ENCODE peak calls at places on chromosomes 12 and 14, in nine cellular contexts. R is HCT116, P is keratinocyte, E is body of pancreas, C is A549, X is SK-N-SH, L is neural progenitor cell, F is AG04450, S is testis. Y is an unnamed sample. For H3K9me3, the result is how much of the 10 kb centered on the place peaks cover.

GRCh38 chr14:37711499-37712475 is 116.4 kb downstream of the TTC6 start:
- DNase-seq in R (no peak), P (no peak), E (no peak), C (no peak), X (no peak), L (no peak), F (no peak), S (no peak), Y (no peak)

GRCh38 chr12:49533331-49533730 is 5.5 kb upstream of the KCNH3 start:
- DNase-seq in R (no peak), P (no peak), E (no peak), C (no peak), X (no peak), L (no peak), F (no peak), S (no peak), Y (no peak)

GRCh38 chr14:64671591-64671990 is 32.6 kb upstream of the PLEKHG3 start:
- DNase-seq in R (peak), P (no peak), E (peak), C (peak), X (peak), L (peak), F (peak), S (no peak), Y (no peak)

GRCh38 chr14:21070610-21071224 is 613 bp downstream of the ARHGEF40 start:
- DNase-seq in R (no peak), P (no peak), E (peak), C (no peak), X (peak), L (peak), F (no peak), S (peak), Y (no peak)

GRCh38 chr14:99508896-99509629 is 27.9 kb downstream of the CCNK start:
- DNase-seq in R (no peak), P (no peak), E (peak), C (no peak), X (no peak), L (peak), F (no peak), S (no peak), Y (no peak)

GRCh38 chr12:3596703-3597472 is 105.9 kb downstream of the PRMT8 start:
- DNase-seq in R (no peak), P (no peak), E (no peak), C (no peak), X (no peak), L (no peak), F (no peak), S (no peak), Y (no peak)

GRCh38 chr14:45787167-45787566 is 534.2 kb upstream of the MIS18BP1 start:
- DNase-seq in R (peak), P (no peak), E (no peak), C (no peak), X (no peak), L (no peak), F (no peak), S (no peak), Y (no peak)

GRCh38 chr14:74382231-74382630 is 34.0 kb downstream of the VRTN start:
- DNase-seq in R (no peak), P (no peak), E (no peak), C (no peak), X (no peak), L (no peak), F (no peak), S (no peak), Y (no peak)

GRCh38 chr14:51507556-51508511 is 143.9 kb upstream of the FRMD6 start:
- DNase-seq in R (no peak), P (no peak), E (peak), C (no peak), X (peak), L (peak), F (no peak), S (peak), Y (no peak)

GRCh38 chr14:92105845-92106094 is 612 bp downstream of the ATXN3 start:
- DNase-seq in R (no peak), P (no peak), E (peak), C (peak), X (no peak), L (no peak), F (no peak), S (peak), Y (peak)

GRCh38 chr14:84806627-84807026 is 723.3 kb upstream of the FLRT2 start:
- DNase-seq in R (no peak), P (peak), E (no peak), C (no peak), X (no peak), L (no peak), F (no peak), S (no peak), Y (no peak)

GRCh38 chr14:71620401-71620800 is 311.8 kb upstream of the RGS6 start:
- DNase-seq in R (no peak), P (no peak), E (no peak), C (no peak), X (no peak), L (no peak), F (no peak), S (no peak), Y (no peak)

GRCh38 chr12:66287275-66287674 is 15.0 kb upstream of the HELB start:
- DNase-seq in R (no peak), P (no peak), E (no peak), C (no peak), X (no peak), L (no peak), F (no peak), S (no peak), Y (no peak)

GRCh38 chr14:69928111-69928523 is 48.9 kb downstream of the SMOC1 start:
- DNase-seq in R (no peak), P (no peak), E (no peak), C (peak), X (no peak), L (no peak), F (peak), S (peak), Y (no peak)

GRCh38 chr14:47189911-47190503 is 485.4 kb downstream of the MDGA2 start:
- DNase-seq in R (no peak), P (no peak), E (no peak), C (no peak), X (no peak), L (no peak), F (no peak), S (no peak), Y (no peak)

GRCh38 chr14:47194051-47194450 is 481.4 kb downstream of the MDGA2 start:
- DNase-seq in R (no peak), P (no peak), E (no peak), C (no peak), X (no peak), L (no peak), F (no peak), S (no peak), Y (no peak)

GRCh38 chr14:47195582-47195981 is 479.8 kb downstream of the MDGA2 start:
- DNase-seq in R (no peak), P (no peak), E (no peak), C (no peak), X (no peak), L (no peak), F (no peak), S (no peak), Y (no peak)

GRCh38 chr14:47186491-47186890 is 488.9 kb downstream of the MDGA2 start:
- DNase-seq in R (no peak), P (no peak), E (no peak), C (no peak), X (no peak), L (no peak), F (no peak), S (no peak), Y (no peak)

GRCh38 chr14:47191693-47192092 is 483.7 kb downstream of the MDGA2 start:
- DNase-seq in R (no peak), P (no peak), E (no peak), C (no peak), X (no peak), L (no peak), F (no peak), S (no peak), Y (no peak)
- H3K9me3 ChIP-seq in R (under half), P (under half), E (under half), C (under half), X (under half), L (under half), F (under half), S (under half), Y (under half)

DNA sequence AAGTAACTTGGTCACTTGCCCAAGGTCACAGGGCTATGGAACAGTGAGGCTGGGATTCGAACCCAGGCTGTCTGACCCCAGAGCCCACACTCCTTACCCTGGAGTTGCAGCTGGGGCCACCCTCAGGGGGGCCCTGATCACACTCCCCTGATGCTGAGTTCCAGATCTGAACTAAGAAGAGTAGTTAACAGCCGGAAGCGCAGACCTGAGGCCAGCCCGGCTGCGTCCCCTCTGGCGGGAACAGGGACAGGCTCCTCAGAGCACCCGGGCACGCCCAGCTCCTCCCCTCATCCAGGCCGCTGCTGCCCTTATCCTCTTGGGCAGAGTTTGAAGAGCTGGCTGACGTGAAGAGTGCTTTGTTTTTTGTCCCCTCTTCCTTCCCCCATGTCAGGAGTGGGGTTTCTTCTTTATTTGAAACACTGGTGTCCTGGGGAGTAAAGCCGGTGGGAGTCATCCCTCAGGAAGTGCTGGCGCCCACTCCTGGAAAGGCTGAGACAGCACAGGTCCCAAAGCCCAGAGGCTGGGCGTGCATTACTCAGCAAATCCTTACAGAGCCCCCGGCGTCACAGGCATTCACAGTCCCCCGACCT is 8.7 kb downstream of the PHB2 start:
- DNase-seq in R (peak), P (no peak), E (peak), C (peak), X (peak), L (peak), F (no peak), S (peak), Y (peak)
- TF ChIP-seq CTCF in R (peak), P (peak), E (peak), C (peak), X (peak), L (peak), F (peak), S (no peak), Y (peak)

DNA sequence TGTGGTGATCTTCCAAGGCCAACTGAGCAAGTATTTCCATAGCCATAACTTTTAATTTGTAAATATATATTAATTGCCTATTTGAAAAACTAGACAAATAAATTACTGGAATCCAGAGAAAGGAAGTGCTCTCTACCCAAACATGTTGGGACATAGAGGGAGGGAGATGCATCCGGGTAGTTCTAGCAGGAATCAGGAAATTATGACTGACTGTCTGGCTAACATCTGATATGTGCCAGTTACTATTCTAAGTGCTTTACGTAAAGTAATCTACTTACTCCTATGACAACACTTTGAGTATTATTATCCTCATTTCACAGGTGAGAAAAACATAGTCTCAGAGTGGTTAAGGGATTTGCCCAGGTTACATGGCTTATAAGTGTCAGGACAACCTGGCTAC is 147.7 kb upstream of the VASH1 start:
- DNase-seq in R (no peak), P (no peak), E (no peak), C (no peak), X (no peak), L (no peak), F (no peak), S (no peak), Y (no peak)
- H3K9me3 ChIP-seq in R (under half), P (under half), E (under half), C (under half), X (under half), L (under half), F (under half), S (under half), Y (under half)

GRCh38 chr12:27305673-27306504 is 26.7 kb upstream of the BMAL2 start:
- DNase-seq in R (peak), P (no peak), E (no peak), C (peak), X (peak), L (peak), F (no peak), S (no peak), Y (no peak)
- TF ChIP-seq CTCF in R (peak), P (no peak), E (peak), C (peak), X (peak), L (peak), F (peak), S (peak), Y (peak)

GRCh38 chr14:106436310-106436905 is 910.0 kb downstream of the TMEM121 start:
- DNase-seq in R (no peak), P (no peak), E (peak), C (peak), X (no peak), L (no peak), F (no peak), S (peak), Y (no peak)
- H3K9me3 ChIP-seq in R (under half), P (under half), E (under half), C (under half), X (under half), L (under half), F (under half), S (under half), Y (under half)

GRCh38 chr14:104001003-104001402 is 58.7 kb upstream of the RD3L start:
- DNase-seq in R (peak), P (no peak), E (no peak), C (peak), X (peak), L (peak), F (no peak), S (no peak), Y (no peak)
- TF ChIP-seq CTCF in R (peak), P (peak), E (no peak), C (no peak), X (peak), L (peak), F (no peak), S (no peak), Y (no peak)

GRCh38 chr12:31874961-31875608 is 84.1 kb upstream of the RESF1 start:
- DNase-seq in R (no peak), P (peak), E (peak), C (peak), X (no peak), L (no peak), F (peak), S (no peak), Y (no peak)

GRCh38 chr12:31875609-31875964 is 83.6 kb upstream of the RESF1 start:
- DNase-seq in R (no peak), P (no peak), E (no peak), C (no peak), X (no peak), L (no peak), F (no peak), S (no peak), Y (no peak)

GRCh38 chr12:31868980-31869379 is 90.2 kb upstream of the RESF1 start:
- DNase-seq in R (no peak), P (peak), E (peak), C (peak), X (peak), L (no peak), F (no peak), S (peak), Y (no peak)

GRCh38 chr12:31876568-31877424 is 82.4 kb upstream of the RESF1 start:
- DNase-seq in R (no peak), P (no peak), E (peak), C (no peak), X (no peak), L (no peak), F (no peak), S (no peak), Y (no peak)

GRCh38 chr12:31872831-31873604 is 86.2 kb upstream of the RESF1 start:
- DNase-seq in R (no peak), P (no peak), E (no peak), C (no peak), X (no peak), L (no peak), F (no peak), S (no peak), Y (no peak)
- H3K9me3 ChIP-seq in R (under half), P (under half), E (under half), C (under half), X (under half), L (under half), F (under half), S (under half), Y (under half)

Y was measured in breast epithelium.